ENCODE peak calls at places on chromosomes 6 and 20, in four cellular contexts. M is neuronal stem cell, F is H9, N is mesenchymal stem cell. E is an unnamed sample.

GRCh38 chr20:37315293-37316110 is 26.0 kb downstream of the MANBAL start:
- DNase-seq in M (no peak), N (peak), F (no peak), E (peak)

GRCh38 chr6:50610562-50610961 is 102.8 kb upstream of the TFAP2D start:
- DNase-seq in M (no peak), N (no peak), F (no peak), E (peak)

GRCh38 chr20:2236266-2236665 is 59.5 kb upstream of the TGM3 start:
- DNase-seq in N (no peak), F (no peak), M (no peak), E (no peak)

GRCh38 chr6:5457983-5458683 is 196.8 kb downstream of the FARS2 start:
- DNase-seq in F (no peak), N (no peak), M (no peak), E (no peak)

GRCh38 chr20:50198716-50199115 is 8.1 kb downstream of the CEBPB start:
- DNase-seq in N (no peak), F (no peak), M (no peak), E (no peak)

GRCh38 chr6:17986656-17987575 is 519 bp downstream of the KIF13A start:
- DNase-seq in N (peak), M (peak), F (peak), E (peak)

GRCh38 chr20:63617876-63618265 is 9.0 kb downstream of the GMEB2 start:
- DNase-seq in M (no peak), F (no peak), N (no peak), E (no peak)

GRCh38 chr6:167476844-167477595 is 152.1 kb downstream of the TTLL2 start:
- DNase-seq in M (no peak), F (no peak), N (no peak), E (no peak)

GRCh38 chr20:47272893-47273590 is 83.5 kb downstream of the ZMYND8 start:
- DNase-seq in N (peak), F (peak), M (peak), E (peak)

GRCh38 chr20:21004386-21005076 is 101.6 kb downstream of the LINC00237 start:
- DNase-seq in F (no peak), N (no peak), M (no peak), E (no peak)

GRCh38 chr6:27332692-27333641 is 20.9 kb upstream of the POM121L2 start:
- DNase-seq in F (peak), M (peak), N (peak), E (peak)
- H3K27ac ChIP-seq in F (no peak), M (no peak), N (no peak), E (no peak)

DNA sequence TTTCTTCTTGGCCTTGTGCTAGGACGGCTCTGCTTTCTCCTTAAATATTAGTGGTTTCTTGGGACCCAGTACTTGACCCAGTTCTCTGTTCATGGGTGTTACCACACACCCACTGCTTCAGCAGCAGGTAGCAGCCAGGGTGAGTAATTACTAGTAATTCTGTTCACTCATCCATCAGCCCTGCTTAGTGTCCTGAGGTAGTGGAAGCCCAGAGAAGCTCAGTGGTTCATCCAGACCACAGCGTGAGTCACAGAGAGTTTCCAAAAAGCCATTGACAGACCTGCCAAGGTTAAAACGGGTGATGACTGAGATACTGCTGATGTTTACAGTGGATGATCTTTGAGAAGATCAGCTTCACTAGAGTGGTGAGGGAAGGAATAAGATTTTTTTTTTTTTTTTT is 51.7 kb upstream of the HINT3 start:
- DNase-seq in M (no peak), F (no peak), N (peak), E (no peak)
- H2BK5ac ChIP-seq in M (no peak), F (no peak), N (no peak), E (no peak)

GRCh38 chr20:45919951-45920794 is 8.2 kb upstream of the PLTP start:
- DNase-seq in N (peak), F (no peak), M (no peak), E (no peak)
- H3K27ac ChIP-seq in N (peak), F (no peak), M (no peak), E (no peak)

GRCh38 chr6:73081955-73082354 is 143.3 kb downstream of the KHDC1L start:
- DNase-seq in M (no peak), N (no peak), F (no peak), E (no peak)

GRCh38 chr6:73083886-73084285 is 141.4 kb downstream of the KHDC1L start:
- DNase-seq in M (no peak), N (no peak), F (no peak), E (no peak)

GRCh38 chr6:73088138-73088813 is 137.0 kb downstream of the KHDC1L start:
- DNase-seq in M (no peak), F (no peak), N (no peak), E (no peak)

GRCh38 chr6:73086726-73087125 is 138.6 kb downstream of the KHDC1L start:
- DNase-seq in M (no peak), N (no peak), F (no peak), E (no peak)

DNA sequence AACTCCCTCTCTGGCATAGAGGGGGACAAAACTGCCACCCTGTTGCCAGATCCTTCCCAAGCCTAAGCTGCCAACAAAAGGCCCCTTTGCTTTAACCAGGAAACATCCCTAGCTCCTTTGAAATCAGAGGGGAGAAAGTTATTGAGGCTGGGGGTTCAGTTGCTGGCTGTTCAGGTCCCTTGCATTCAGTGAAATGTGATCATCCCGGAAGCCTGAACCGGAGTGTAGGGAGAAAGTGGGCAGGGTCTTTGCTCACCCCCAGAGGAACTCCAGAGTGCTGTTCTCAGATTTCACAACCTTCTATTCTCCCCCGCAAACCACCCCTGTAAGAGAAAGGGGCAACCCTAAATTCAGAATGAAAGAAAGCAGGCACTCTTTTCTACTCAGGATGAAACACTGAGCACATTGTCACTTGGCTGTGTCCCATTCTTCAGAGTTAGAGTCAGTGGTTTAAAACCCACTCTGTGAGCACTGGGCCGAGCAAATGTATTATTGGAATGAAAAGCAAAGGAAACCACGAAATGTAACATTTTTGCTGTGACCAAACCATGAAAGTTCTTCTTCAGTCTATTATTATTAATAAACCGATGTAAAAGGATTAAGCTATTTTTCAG is 139.8 kb downstream of the KHDC1L start:
- DNase-seq in N (no peak), F (no peak), M (peak), E (no peak)
- H2BK5ac ChIP-seq in N (no peak), F (no peak), M (no peak), E (no peak)

DNA sequence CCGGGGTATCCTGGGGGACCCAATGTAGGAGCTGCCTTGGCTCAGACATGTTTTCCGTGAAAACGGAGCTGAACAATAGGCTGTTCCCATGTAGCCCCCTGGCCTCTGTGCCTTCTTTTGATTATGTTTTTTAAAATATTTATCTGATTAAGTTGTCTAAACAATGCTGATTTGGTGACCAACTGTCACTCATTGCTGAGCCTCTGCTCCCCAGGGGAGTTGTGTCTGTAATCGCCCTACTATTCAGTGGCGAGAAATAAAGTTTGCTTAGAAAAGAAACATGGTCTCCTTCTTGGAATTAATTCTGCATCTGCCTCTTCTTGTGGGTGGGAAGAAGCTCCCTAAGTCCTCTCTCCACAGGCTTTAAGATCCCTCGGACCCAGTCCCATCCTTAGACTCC is 2.7 kb downstream of the TNF start:
- DNase-seq in M (no peak), F (no peak), N (no peak), E (no peak)
- H3K27ac ChIP-seq in M (no peak), F (no peak), N (no peak), E (peak)

DNA sequence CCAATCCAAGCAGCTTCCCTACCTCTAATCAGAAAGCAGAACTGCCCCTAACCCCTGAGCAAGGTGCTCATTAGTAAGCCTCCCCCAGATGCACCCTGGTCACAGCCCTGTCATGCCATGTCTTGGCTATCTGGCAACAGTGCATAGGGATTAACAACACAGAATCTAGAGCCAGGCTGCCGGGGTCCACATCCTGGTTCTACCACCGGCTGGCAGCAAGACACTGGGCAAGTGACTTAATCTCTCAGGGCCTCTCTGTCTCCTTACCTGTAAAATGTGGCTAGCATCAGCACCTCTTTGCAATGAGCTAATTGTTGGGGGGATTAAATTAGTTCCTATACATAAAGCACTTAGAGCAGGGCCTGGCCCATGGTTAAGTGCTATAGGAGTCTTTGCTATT is 68.1 kb downstream of the CPNE5 start:
- DNase-seq in M (no peak), F (no peak), N (no peak), E (no peak)
- H2BK5ac ChIP-seq in M (no peak), F (no peak), N (no peak), E (no peak)

GRCh38 chr20:43055181-43055884 is 134.4 kb downstream of the PTPRT start:
- DNase-seq in M (no peak), N (no peak), F (no peak), E (no peak)
- H3K27ac ChIP-seq in M (no peak), N (no peak), F (no peak), E (no peak)

E was measured in trophoblast cell.